ENCODE peak calls at places on chromosomes 4 and X, in ten cellular contexts. J is sigmoid colon; Y is fibroblast of mammary gland; R is activated gamma-delta T cell treated with Interleukin-2 at 50 U/mL for 16 hours; N is MCF 10A; T is astrocyte of the cerebellum; F is CD4-positive, alpha-beta memory T cell; I is activated effector memory CD4-positive, alpha-beta T cell treated with Interleukin-2 at 50 U/mL for 16 hours; Z is CD8-positive, alpha-beta memory T cell; M is cardiac fibroblast. H is an unnamed sample.

GRCh38 chr4:86565641-86566040 is 28.5 kb upstream of the PTPN13 start:
- DNase-seq in R (no peak), M (no peak), I (no peak), F (no peak), Y (no peak), T (no peak), J (no peak), Z (no peak), N (no peak), H (no peak)

GRCh38 chr4:21009956-21010355 is 309.7 kb downstream of the PACRGL start:
- DNase-seq in Y (no peak), N (no peak), I (no peak), F (no peak), J (no peak), M (no peak), T (no peak), R (no peak), Z (no peak), H (no peak)

GRCh38 chr4:2255501-2256155 is 6.3 kb downstream of the MXD4 start:
- DNase-seq in T (peak; percentile 33), Z (peak; percentile 1), N (peak; percentile 77), I (no peak), R (no peak), F (peak; percentile 13), Y (peak; percentile 33), J (peak; percentile 76), M (peak; percentile 79), H (peak; percentile 77)

GRCh38 chr4:139025841-139026240 is 10.3 kb downstream of the NOCT start:
- DNase-seq in R (no peak), N (no peak), F (no peak), T (no peak), M (no peak), I (no peak), J (no peak), Y (no peak), Z (no peak), H (no peak)

GRCh38 chr4:138021116-138021820 is 220.9 kb downstream of the SLC7A11 start:
- DNase-seq in R (no peak), Z (no peak), J (no peak), N (no peak), Y (no peak), M (no peak), F (no peak), T (no peak), I (no peak), H (no peak)

GRCh38 chrX:129791961-129792570 is 12.3 kb downstream of the SASH3 start:
- DNase-seq in R (no peak), F (no peak), M (no peak), J (peak; percentile 53), N (no peak), T (no peak), I (no peak), Y (peak; percentile 2), Z (no peak), H (no peak)

GRCh38 chr4:110787781-110788180 is 164.9 kb upstream of the PITX2 start:
- DNase-seq in J (no peak), Z (no peak), M (no peak), F (no peak), R (no peak), Y (peak; percentile 20), T (no peak), I (no peak), N (no peak), H (no peak)

GRCh38 chrX:14660970-14661369 is 131.6 kb downstream of the GLRA2 start:
- DNase-seq in T (no peak), M (no peak), F (no peak), I (no peak), N (no peak), J (no peak), Y (no peak), R (no peak), Z (no peak), H (no peak)

GRCh38 chrX:136778914-136779313 is 1.8 kb downstream of the ARHGEF6 start:
- DNase-seq in J (no peak), T (no peak), N (no peak), R (no peak), Z (no peak), M (no peak), Y (no peak), F (no peak), I (no peak), H (no peak)

GRCh38 chr4:187550256-187550950 is 445.2 kb upstream of the ZFP42 start:
- DNase-seq in Z (no peak), Y (no peak), R (no peak), N (no peak), I (no peak), F (no peak), J (no peak), M (no peak), T (no peak), H (no peak)

GRCh38 chrX:129717902-129718301 is 20.9 kb upstream of the XPNPEP2 start:
- DNase-seq in I (no peak), Z (no peak), F (no peak), T (no peak), J (no peak), R (no peak), Y (peak; percentile 87), M (peak; percentile 66), N (peak; percentile 31), H (peak; percentile 21)

GRCh38 chrX:150355898-150356297 is 7.2 kb upstream of the MAMLD1 start:
- DNase-seq in Z (no peak), R (no peak), N (no peak), J (no peak), T (no peak), M (no peak), I (no peak), Y (no peak), F (no peak), H (no peak)

GRCh38 chr4:147425019-147425418 is 55.9 kb upstream of the EDNRA start:
- DNase-seq in R (no peak), M (no peak), T (no peak), F (no peak), I (no peak), N (no peak), Y (peak; percentile 24), Z (no peak), J (no peak), H (peak; percentile 65)

GRCh38 chr4:6165766-6166165 is 34.6 kb downstream of the JAKMIP1 start:
- DNase-seq in Y (no peak), N (no peak), J (no peak), R (no peak), I (no peak), T (no peak), M (no peak), Z (no peak), F (no peak), H (no peak)

GRCh38 chr4:97374526-97374925 is 768.8 kb downstream of the STPG2 start:
- DNase-seq in J (no peak), M (no peak), R (no peak), I (no peak), Z (no peak), Y (no peak), F (no peak), T (no peak), N (no peak), H (no peak)

GRCh38 chrX:19198448-19198847 is 76.2 kb upstream of the ADGRG2 start:
- DNase-seq in T (no peak), Z (no peak), J (no peak), Y (no peak), R (no peak), N (no peak), I (no peak), F (no peak), M (no peak), H (no peak)

GRCh38 chr4:159227984-159228383 is 125.1 kb downstream of the RAPGEF2 start:
- DNase-seq in I (no peak), M (peak; percentile 92), J (peak; percentile 81), N (peak; percentile 72), F (no peak), Y (peak; percentile 75), T (peak; percentile 64), R (no peak), Z (no peak), H (peak; percentile 68)

GRCh38 chr4:157992038-157992706 is 180.7 kb downstream of the GASK1B start:
- DNase-seq in N (peak; percentile 79), Z (no peak), Y (peak; percentile 88), F (no peak), T (peak; percentile 71), I (no peak), R (no peak), M (peak; percentile 92), J (no peak), H (peak; percentile 56)

GRCh38 chr4:180710643-180711337 is 1532.4 kb upstream of the TENM3 start:
- DNase-seq in N (no peak), I (no peak), M (no peak), F (no peak), R (no peak), T (no peak), Z (no peak), J (no peak), Y (no peak), H (no peak)

GRCh38 chrX:135974279-135974856 is 580 bp upstream of the MMGT1 start:
- DNase-seq in F (peak; percentile 73), T (peak; percentile 24), M (peak; percentile 85), N (peak; percentile 55), R (peak; percentile 69), I (no peak), J (peak; percentile 91), Z (peak; percentile 63), Y (peak; percentile 52), H (no peak)

GRCh38 chr4:110484767-110485166 is 8.8 kb downstream of the ENPEP start:
- DNase-seq in Y (peak; percentile 94), F (no peak), M (peak; percentile 80), J (no peak), N (peak; percentile 55), T (peak; percentile 53), I (no peak), Z (no peak), R (no peak), H (peak; percentile 64)

GRCh38 chr4:13881880-13882279 is 254.4 kb upstream of the BOD1L1 start:
- DNase-seq in I (no peak), N (no peak), M (peak; percentile 56), F (no peak), J (no peak), Y (no peak), Z (no peak), R (no peak), T (no peak), H (no peak)

GRCh38 chr4:175190654-175191053 is 272.5 kb downstream of the ADAM29 start:
- DNase-seq in M (no peak), J (no peak), R (no peak), Z (no peak), I (no peak), Y (no peak), N (no peak), T (no peak), F (no peak), H (no peak)

GRCh38 chr4:185283723-185284122 is 74.3 kb downstream of the SNX25 start:
- DNase-seq in N (peak; percentile 32), Z (no peak), J (no peak), R (no peak), T (peak; percentile 34), Y (peak; percentile 62), F (no peak), M (peak; percentile 34), I (no peak), H (no peak)

GRCh38 chr4:20764353-20764752 is 64.1 kb downstream of the PACRGL start:
- DNase-seq in F (no peak), Z (no peak), Y (peak; percentile 16), J (no peak), N (no peak), R (no peak), I (no peak), T (no peak), M (no peak), H (peak; percentile 29)

GRCh38 chrX:74178536-74178935 is 125.4 kb upstream of the ZCCHC13 start:
- DNase-seq in M (no peak), Y (no peak), J (no peak), F (no peak), Z (no peak), N (no peak), R (no peak), I (no peak), T (no peak), H (no peak)

GRCh38 chrX:79573760-79574159 is 206.6 kb upstream of the ITM2A start:
- DNase-seq in N (no peak), T (no peak), I (no peak), Z (no peak), Y (no peak), J (no peak), F (no peak), M (no peak), R (no peak), H (no peak)

GRCh38 chrX:48831136-48831908 is 4.1 kb downstream of the PCSK1N start:
- DNase-seq in Z (no peak), R (no peak), J (no peak), F (no peak), Y (no peak), M (no peak), I (no peak), N (no peak), T (no peak), H (no peak)

H was measured in H4.